ENCODE peak calls at places on chromosomes 6 and 20, in nine cellular contexts. W is pancreas, P is tibial nerve, B is neuronal stem cell, R is A549, Y is left lung, J is endodermal cell, A is H9, T is fibroblast of lung. Z is an unnamed sample.

GRCh38 chr6:28978959-28979561 is 26.1 kb downstream of the ZNF311 start:
- DNase-seq in W (no peak), P (no peak), B (no peak), R (no peak), Y (no peak), J (no peak), A (no peak), T (no peak), Z (no peak)

GRCh38 chr6:32519117-32519909 is 10.8 kb downstream of the HLA-DRB5 start:
- DNase-seq in W (no peak), P (no peak), B (no peak), R (no peak), Y (no peak), J (no peak), A (no peak), T (no peak), Z (no peak)

GRCh38 chr6:47571488-47571887 is 93.9 kb downstream of the CD2AP start:
- DNase-seq in W (no peak), P (no peak), B (no peak), R (no peak), Y (no peak), J (no peak), A (no peak), T (no peak), Z (no peak)

GRCh38 chr6:157143171-157143884 is 180.0 kb downstream of the TMEM242 start:
- DNase-seq in W (no peak), P (no peak), B (no peak), R (no peak), Y (no peak), J (no peak), A (no peak), T (peak; percentile 97), Z (peak; percentile 12)

GRCh38 chr20:4814696-4815252 is 93.1 kb downstream of the PRND start:
- DNase-seq in W (no peak), P (no peak), B (no peak), R (no peak), Y (peak; percentile 87), J (no peak), A (no peak), T (no peak), Z (no peak)

GRCh38 chr6:143457563-143458359 is 7.2 kb downstream of the PEX3 start:
- DNase-seq in W (no peak), P (no peak), B (no peak), R (no peak), Y (no peak), J (no peak), A (no peak), T (peak; percentile 8), Z (peak; percentile 49)

GRCh38 chr20:32832664-32833063 is 12.9 kb downstream of the MAPRE1 start:
- DNase-seq in W (no peak), P (no peak), B (no peak), R (no peak), Y (no peak), J (no peak), A (no peak), T (no peak), Z (no peak)

GRCh38 chr20:32908334-32909292 is 49.9 kb downstream of the EFCAB8 start:
- DNase-seq in W (no peak), P (no peak), B (no peak), R (no peak), Y (no peak), J (peak; percentile 32), A (no peak), T (no peak), Z (no peak)

GRCh38 chr20:47857142-47857993 is 72.1 kb upstream of the SULF2 start:
- DNase-seq in W (no peak), P (no peak), B (no peak), R (no peak), Y (no peak), J (peak; percentile 60), A (no peak), T (no peak), Z (no peak)

GRCh38 chr20:43925786-43926185 is 11.1 kb downstream of the TOX2 start:
- DNase-seq in W (no peak), P (no peak), B (no peak), R (no peak), Y (no peak), J (no peak), A (no peak), T (peak; percentile 66), Z (peak; percentile 52)

GRCh38 chr20:434221-434620 is 26.1 kb downstream of the RBCK1 start:
- DNase-seq in W (no peak), P (no peak), B (no peak), R (no peak), Y (no peak), J (peak; percentile 78), A (peak; percentile 89), T (no peak), Z (no peak)

GRCh38 chr20:434661-435419 is 26.7 kb downstream of the RBCK1 start:
- DNase-seq in W (peak; percentile 6), P (no peak), B (no peak), R (no peak), Y (no peak), J (peak; percentile 62), A (peak; percentile 36), T (no peak), Z (no peak)

GRCh38 chr20:436476-436875 is 25.9 kb downstream of the TBC1D20 start:
- DNase-seq in W (no peak), P (no peak), B (no peak), R (no peak), Y (no peak), J (no peak), A (no peak), T (no peak), Z (no peak)

GRCh38 chr20:433300-433975 is 25.3 kb downstream of the RBCK1 start:
- DNase-seq in W (no peak), P (no peak), B (no peak), R (no peak), Y (no peak), J (no peak), A (no peak), T (no peak), Z (no peak)

DNA sequence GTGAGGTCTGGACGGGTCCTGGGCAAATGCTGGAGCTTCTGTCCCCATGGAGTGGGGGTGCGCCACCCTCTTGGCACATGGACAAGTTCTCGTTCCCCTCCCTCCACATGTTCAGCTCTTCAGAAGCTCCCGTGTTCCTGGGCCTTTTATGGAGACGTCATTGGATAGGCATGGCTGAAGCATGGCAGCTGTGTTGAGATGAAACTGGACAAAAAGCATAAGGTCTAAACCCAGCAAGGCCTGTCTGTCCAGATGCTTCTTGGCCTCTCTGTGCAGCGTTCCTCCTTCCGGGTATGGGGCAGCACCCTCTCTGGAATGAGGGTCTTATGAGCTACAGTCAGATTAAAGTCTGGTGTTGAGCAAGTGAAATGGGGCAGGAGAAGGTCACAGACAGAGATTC is 26.8 kb downstream of the TBC1D20 start:
- DNase-seq in W (no peak), P (no peak), B (no peak), R (no peak), Y (no peak), J (no peak), A (no peak), T (no peak), Z (no peak)
- H3K4me1 ChIP-seq in W (no peaks in the 10 kb centered on the region), P (no peaks in the 10 kb centered on the region), B (peaks cover 3% of the 10 kb centered on the region), R (peaks cover 16% of the 10 kb centered on the region), Y (peaks cover 26% of the 10 kb centered on the region), J (no peaks in the 10 kb centered on the region), A (peaks cover 3% of the 10 kb centered on the region), T (no peaks in the 10 kb centered on the region), Z (no peaks in the 10 kb centered on the region)

DNA sequence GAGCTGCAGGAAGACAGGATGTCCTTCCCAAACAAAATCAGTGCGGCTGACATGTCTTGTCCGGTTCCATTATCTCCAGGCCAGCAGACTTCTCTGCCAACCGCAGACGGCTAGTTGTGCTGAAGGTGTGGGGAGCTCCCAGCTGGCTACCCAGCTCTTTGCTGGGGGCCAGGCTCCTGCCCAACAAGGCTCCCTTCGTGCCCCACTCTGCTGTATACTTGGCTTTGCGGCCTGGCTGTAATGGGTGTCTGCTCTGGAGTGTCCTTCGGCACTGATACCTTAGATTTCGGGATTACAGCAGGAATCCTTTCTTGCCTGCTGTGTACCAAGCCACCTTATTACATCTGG is 48.7 kb upstream of the IRF4 start:
- DNase-seq in W (no peak), P (no peak), B (no peak), R (no peak), Y (peak; percentile 71), J (no peak), A (no peak), T (no peak), Z (no peak)
- H3K9me3 ChIP-seq in W (no peaks in the 10 kb centered on the region), P (no peaks in the 10 kb centered on the region), B (peaks cover 35% of the 10 kb centered on the region), R (no peaks in the 10 kb centered on the region), Y (no peaks in the 10 kb centered on the region), J (no peaks in the 10 kb centered on the region), A (peaks cover 88% of the 10 kb centered on the region), T (no peaks in the 10 kb centered on the region), Z (no peaks in the 10 kb centered on the region)

GRCh38 chr20:57398231-57398821 is 7.1 kb downstream of the RBM38 start:
- DNase-seq in W (no peak), P (no peak), B (no peak), R (no peak), Y (peak; percentile 80), J (no peak), A (no peak), T (no peak), Z (no peak)

GRCh38 chr20:57396212-57396611 is 5.0 kb downstream of the RBM38 start:
- DNase-seq in W (no peak), P (no peak), B (no peak), R (no peak), Y (peak; percentile 28), J (no peak), A (no peak), T (no peak), Z (no peak)

GRCh38 chr20:57396638-57397003 is 5.4 kb downstream of the RBM38 start:
- DNase-seq in W (no peak), P (no peak), B (no peak), R (no peak), Y (no peak), J (no peak), A (no peak), T (no peak), Z (no peak)

GRCh38 chr20:57397693-57398108 is 6.5 kb downstream of the RBM38 start:
- DNase-seq in W (no peak), P (no peak), B (no peak), R (no peak), Y (peak; percentile 82), J (no peak), A (no peak), T (no peak), Z (no peak)

DNA sequence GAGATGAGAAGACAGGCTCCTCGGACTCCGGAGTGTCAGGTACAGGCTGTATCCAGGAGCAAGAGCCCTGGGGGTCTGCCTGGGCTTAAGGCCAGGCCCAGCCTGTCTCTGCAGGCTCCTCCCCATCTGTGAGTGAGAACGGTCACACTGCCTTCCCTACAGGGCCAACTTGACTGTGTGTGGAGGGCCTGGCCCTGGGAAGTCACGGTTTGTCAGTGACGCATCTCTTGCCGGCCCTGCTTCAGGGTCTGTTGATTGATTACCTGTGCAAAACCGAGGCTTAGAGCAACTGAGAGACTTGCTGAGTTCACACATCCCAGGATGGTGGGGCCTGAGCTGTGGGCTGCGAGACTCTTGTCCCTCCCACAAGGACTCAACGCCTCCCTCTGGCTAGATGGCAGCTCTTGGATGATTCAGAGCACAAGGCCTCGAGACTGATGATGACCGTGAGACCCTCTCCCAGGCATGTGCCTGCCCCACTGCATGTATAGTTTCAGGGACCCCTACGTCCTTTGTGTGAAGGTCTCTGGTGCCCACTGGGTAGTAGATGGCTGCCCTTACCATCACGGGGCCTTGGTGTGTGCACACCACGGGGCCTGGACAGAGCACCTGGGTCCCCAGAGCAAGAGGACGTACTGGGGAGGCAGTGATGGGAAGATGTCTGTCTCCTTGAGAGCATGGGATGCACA is 6.0 kb downstream of the RBM38 start:
- DNase-seq in W (no peak), P (no peak), B (no peak), R (no peak), Y (peak; percentile 21), J (no peak), A (no peak), T (no peak), Z (no peak)
- H3K4me1 ChIP-seq in W (no peaks in the 10 kb centered on the region), P (peaks cover 61% of the 10 kb centered on the region), B (peaks cover 30% of the 10 kb centered on the region), R (peaks cover 8% of the 10 kb centered on the region), Y (peaks cover 89% of the 10 kb centered on the region), J (peaks cover 6% of the 10 kb centered on the region), A (no peaks in the 10 kb centered on the region), T (peaks cover 3% of the 10 kb centered on the region), Z (peaks cover 13% of the 10 kb centered on the region)

GRCh38 chr20:55830124-55830828 is 175.0 kb downstream of the CBLN4 start:
- DNase-seq in W (no peak), P (no peak), B (no peak), R (no peak), Y (no peak), J (no peak), A (no peak), T (no peak), Z (no peak)
- H3K9me3 ChIP-seq in W (no peaks in the 10 kb centered on the region), P (peaks cover 9% of the 10 kb centered on the region), B (no peaks in the 10 kb centered on the region), R (no peaks in the 10 kb centered on the region), Y (no peaks in the 10 kb centered on the region), J (peaks cover 80% of the 10 kb centered on the region), A (peaks cover 20% of the 10 kb centered on the region), T (no peaks in the 10 kb centered on the region), Z (peaks cover 15% of the 10 kb centered on the region)

Z was measured in PC-3.